ENCODE peak calls at places on chromosomes 4 and X, in five cellular contexts. W, U, Q, G and Y are unnamed samples.

GRCh38 chrX:149540133-149540620 is 635 bp upstream of the EOLA1 start:
- DNase-seq in G (peak; percentile 73), W (peak; percentile 97), Q (peak; percentile 90), U (peak; percentile 84), Y (peak; percentile 74)

GRCh38 chr4:183798249-183798920 is 106.7 kb upstream of the STOX2 start:
- DNase-seq in W (no peak), G (peak; percentile 18), U (no peak), Q (peak; percentile 58), Y (no peak)

GRCh38 chr4:87108142-87108546 is 112.3 kb downstream of the KLHL8 start:
- DNase-seq in W (peak; percentile 66), Q (no peak), U (no peak), G (no peak), Y (no peak)

GRCh38 chrX:19344661-19345060 is 934 bp downstream of the PDHA1 start:
- DNase-seq in U (no peak), Q (no peak), W (no peak), G (no peak), Y (no peak)

GRCh38 chr4:150579591-150580234 is 2.2 kb upstream of the MAB21L2 start:
- DNase-seq in W (no peak), G (no peak), Q (peak; percentile 65), U (no peak), Y (peak; percentile 37)

GRCh38 chr4:168521736-168522135 is 24.9 kb downstream of the PALLD start:
- DNase-seq in Q (no peak), W (no peak), G (no peak), U (no peak), Y (no peak)

GRCh38 chrX:1443496-1444075 is 9.1 kb downstream of the ASMTL start:
- DNase-seq in W (peak; percentile 19), Q (no peak), U (no peak), G (no peak), Y (no peak)

GRCh38 chr4:113683143-113683542 is 78.4 kb downstream of the CAMK2D start:
- DNase-seq in G (no peak), W (peak; percentile 82), U (no peak), Q (no peak), Y (no peak)

GRCh38 chrX:11555759-11556158 is 110.0 kb downstream of the ARHGAP6 start:
- DNase-seq in U (no peak), Q (no peak), G (no peak), W (no peak), Y (no peak)